ENCODE peak calls at places on chromosomes 7 and 10, in six cellular contexts. Y is Peyer's patch, G is uterus, S is OCI-LY7, L is cardiac fibroblast, Q is tibial artery. O is an unnamed sample.

GRCh38 chr7:22671177-22671879 is 55.7 kb upstream of the IL6 start:
- DNase-seq in Y (no peak), G (no peak), S (no peak), L (no peak), Q (no peak), O (no peak)

GRCh38 chr10:29257106-29257783 is 31.6 kb upstream of the LYZL1 start:
- DNase-seq in Y (no peak), G (peak; percentile 90), S (no peak), L (peak; percentile 96), Q (peak; percentile 91), O (no peak)

GRCh38 chr7:117459735-117460134 is 20.1 kb upstream of the CFTR start:
- DNase-seq in Y (no peak), G (no peak), S (no peak), L (peak; percentile 3), Q (no peak), O (no peak)

GRCh38 chr10:99520040-99520803 is 12.5 kb upstream of the NKX2-3 start:
- DNase-seq in Y (no peak), G (no peak), S (no peak), L (no peak), Q (no peak), O (no peak)

GRCh38 chr7:38105874-38106483 is 72.1 kb upstream of the STARD3NL start:
- DNase-seq in Y (no peak), G (peak; percentile 16), S (peak; percentile 65), L (peak; percentile 69), Q (no peak), O (peak; percentile 64)

GRCh38 chr10:129937351-129937751 is 26.7 kb downstream of the EBF3 start:
- DNase-seq in Y (no peak), G (no peak), S (no peak), L (no peak), Q (no peak), O (no peak)

GRCh38 chr7:107700570-107700969 is 39.9 kb downstream of the SLC26A4 start:
- DNase-seq in Y (no peak), G (no peak), S (no peak), L (no peak), Q (no peak), O (no peak)

GRCh38 chr10:61364619-61365018 is 88.6 kb downstream of the TMEM26 start:
- DNase-seq in Y (no peak), G (no peak), S (no peak), L (no peak), Q (no peak), O (no peak)

GRCh38 chr10:48456361-48456804 is 148.5 kb downstream of the ARHGAP22 start:
- DNase-seq in Y (peak; percentile 50), G (no peak), S (no peak), L (peak; percentile 58), Q (peak; percentile 71), O (no peak)

GRCh38 chr10:14163374-14164125 is 167.2 kb downstream of the FRMD4A start:
- DNase-seq in Y (no peak), G (no peak), S (no peak), L (no peak), Q (no peak), O (no peak)

GRCh38 chr10:99834410-99834809 is 52.0 kb downstream of the ABCC2 start:
- DNase-seq in Y (no peak), G (no peak), S (no peak), L (no peak), Q (no peak), O (no peak)

GRCh38 chr7:24978837-24979469 is 1.0 kb downstream of the OSBPL3 start:
- DNase-seq in Y (peak; percentile 55), G (no peak), S (no peak), L (no peak), Q (no peak), O (peak; percentile 40)

GRCh38 chr10:15015451-15015850 is 28.3 kb upstream of the OLAH start:
- DNase-seq in Y (no peak), G (no peak), S (no peak), L (no peak), Q (no peak), O (no peak)

GRCh38 chr7:27181176-27181520 is 3.9 kb downstream of the HOXA11 start:
- DNase-seq in Y (peak; percentile 25), G (peak; percentile 51), S (no peak), L (no peak), Q (peak; percentile 24), O (no peak)

GRCh38 chr10:123962756-123963469 is 71.3 kb upstream of the CPXM2 start:
- DNase-seq in Y (no peak), G (no peak), S (no peak), L (no peak), Q (no peak), O (no peak)

GRCh38 chr10:132059760-132060508 is 5.8 kb upstream of the JAKMIP3 start:
- DNase-seq in Y (no peak), G (no peak), S (no peak), L (no peak), Q (no peak), O (no peak)

GRCh38 chr7:69256634-69257081 is 341.6 kb upstream of the AUTS2 start:
- DNase-seq in Y (peak; percentile 49), G (peak; percentile 15), S (no peak), L (no peak), Q (peak; percentile 77), O (no peak)

GRCh38 chr10:75254739-75255138 is 19.0 kb upstream of the COMTD1 start:
- DNase-seq in Y (no peak), G (no peak), S (no peak), L (no peak), Q (no peak), O (no peak)

GRCh38 chr10:7260912-7261700 is 149.7 kb downstream of the SFMBT2 start:
- DNase-seq in Y (no peak), G (no peak), S (no peak), L (peak; percentile 43), Q (no peak), O (no peak)

GRCh38 chr7:6202117-6202516 is 70.3 kb downstream of the CYTH3 start:
- DNase-seq in Y (no peak), G (no peak), S (no peak), L (no peak), Q (no peak), O (no peak)

GRCh38 chr7:88522771-88523316 is 216.2 kb upstream of the STEAP4 start:
- DNase-seq in Y (no peak), G (no peak), S (no peak), L (no peak), Q (no peak), O (no peak)

DNA sequence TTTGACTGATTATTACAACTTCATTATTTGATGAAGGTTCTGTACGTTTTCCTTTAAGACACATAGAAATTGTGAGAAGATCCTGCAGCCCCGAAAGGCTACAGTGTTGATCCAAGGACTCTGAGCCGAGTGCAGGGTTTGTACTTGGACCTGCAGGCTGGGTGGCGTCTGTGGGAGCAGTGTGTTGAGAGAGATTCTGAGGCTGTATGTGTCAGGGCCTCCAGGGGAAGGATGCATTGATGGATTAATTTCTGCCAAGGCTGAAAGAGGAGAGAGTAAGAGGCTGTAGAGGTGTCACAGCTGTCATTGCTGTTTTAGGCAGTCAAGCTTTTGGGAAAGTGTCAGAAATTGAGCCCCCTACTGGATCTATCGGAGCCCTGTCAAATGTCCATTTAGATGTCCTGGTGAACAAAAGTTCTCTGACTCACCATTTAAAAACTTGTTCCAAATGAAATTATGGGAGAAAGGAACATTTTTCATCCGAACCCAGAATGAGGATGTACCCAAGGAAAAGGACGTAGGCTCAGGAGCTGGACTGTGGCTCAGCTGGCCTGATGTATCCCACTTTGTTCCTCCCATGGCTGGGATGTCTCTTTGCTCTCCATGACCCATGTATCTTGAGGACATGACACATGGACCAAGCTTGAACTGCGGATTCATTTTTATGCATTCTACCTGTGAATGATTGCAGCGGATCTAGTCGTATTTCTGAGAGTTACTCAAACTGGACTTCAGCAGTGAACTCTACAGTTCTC is 102.2 kb downstream of the TCF7L2 start:
- DNase-seq in Y (no peak), G (no peak), S (no peak), L (no peak), Q (no peak), O (peak; percentile 2)
- TF ChIP-seq CTCF in Y (no peak), G (no peak), S (peak; percentile 33), L (peak; percentile 30), Q (peak; percentile 20), O (peak; percentile 2)

DNA sequence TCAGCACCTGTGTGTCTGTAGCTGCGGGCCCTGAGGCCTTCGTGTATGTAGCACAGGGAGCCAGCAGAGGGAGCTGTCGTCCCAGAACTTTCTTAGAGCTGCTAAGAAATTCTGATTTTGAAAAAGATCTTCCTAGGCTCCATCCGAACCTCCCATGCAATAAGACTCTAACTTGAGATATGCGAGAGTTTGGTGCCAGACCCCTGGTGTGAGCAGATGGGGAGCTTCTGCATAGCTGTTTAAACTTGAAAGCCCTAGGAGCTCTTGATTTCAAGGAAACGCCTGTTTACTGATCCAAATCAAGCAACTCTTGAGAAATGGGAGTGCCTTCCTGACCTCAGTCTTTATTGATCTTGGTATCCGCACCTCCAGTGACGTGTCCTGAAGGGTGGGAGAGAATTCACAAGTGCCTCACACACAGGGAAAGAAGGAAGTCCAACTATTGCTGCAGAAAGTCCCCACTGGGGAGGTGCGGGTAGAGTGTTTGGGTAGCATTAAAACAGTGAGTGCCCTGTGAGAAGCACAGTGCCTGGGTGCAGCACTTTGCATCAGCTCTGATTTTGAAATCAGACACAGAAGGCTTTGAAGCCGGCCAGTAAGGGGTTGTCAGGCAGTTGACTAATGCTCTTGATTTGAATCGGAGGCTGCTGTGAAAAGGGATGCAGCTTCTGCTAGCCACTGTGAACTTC is 66.4 kb upstream of the STRIP2 start:
- DNase-seq in Y (peak; percentile 85), G (peak; percentile 69), S (peak; percentile 81), L (peak; percentile 82), Q (peak; percentile 65), O (peak; percentile 90)
- H3K4me3 ChIP-seq in Y (peak overlapping the region; percentile 3), G (no peak overlapping the region), S (no peak overlapping the region), L (no peak overlapping the region), Q (no peak overlapping the region), O (peak overlapping the region; percentile 53)

DNA sequence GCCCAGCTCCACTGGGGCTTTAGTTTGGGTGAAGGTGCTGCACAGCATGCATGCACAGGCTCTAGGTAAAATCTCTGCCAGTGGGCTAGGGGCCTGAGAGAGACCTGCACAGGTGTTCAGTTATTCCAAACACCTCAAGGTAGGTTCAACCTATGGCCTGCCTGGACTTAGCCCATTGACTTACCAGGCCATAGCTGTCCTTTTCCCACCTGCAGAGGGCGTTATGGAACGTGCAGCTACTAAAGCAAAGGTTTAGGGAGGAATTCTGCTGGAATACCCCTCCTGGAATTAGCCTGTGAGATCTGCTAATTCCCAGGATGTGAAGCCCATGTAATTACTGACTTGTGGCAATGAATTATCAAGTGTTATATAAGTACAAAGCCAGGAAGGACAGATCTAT is 3.6 kb downstream of the VWC2 start:
- DNase-seq in Y (no peak), G (no peak), S (no peak), L (no peak), Q (no peak), O (no peak)
- TF ChIP-seq CTCF in Y (no peak), G (no peak), S (peak; percentile 55), L (no peak), Q (no peak), O (peak; percentile 15)

DNA sequence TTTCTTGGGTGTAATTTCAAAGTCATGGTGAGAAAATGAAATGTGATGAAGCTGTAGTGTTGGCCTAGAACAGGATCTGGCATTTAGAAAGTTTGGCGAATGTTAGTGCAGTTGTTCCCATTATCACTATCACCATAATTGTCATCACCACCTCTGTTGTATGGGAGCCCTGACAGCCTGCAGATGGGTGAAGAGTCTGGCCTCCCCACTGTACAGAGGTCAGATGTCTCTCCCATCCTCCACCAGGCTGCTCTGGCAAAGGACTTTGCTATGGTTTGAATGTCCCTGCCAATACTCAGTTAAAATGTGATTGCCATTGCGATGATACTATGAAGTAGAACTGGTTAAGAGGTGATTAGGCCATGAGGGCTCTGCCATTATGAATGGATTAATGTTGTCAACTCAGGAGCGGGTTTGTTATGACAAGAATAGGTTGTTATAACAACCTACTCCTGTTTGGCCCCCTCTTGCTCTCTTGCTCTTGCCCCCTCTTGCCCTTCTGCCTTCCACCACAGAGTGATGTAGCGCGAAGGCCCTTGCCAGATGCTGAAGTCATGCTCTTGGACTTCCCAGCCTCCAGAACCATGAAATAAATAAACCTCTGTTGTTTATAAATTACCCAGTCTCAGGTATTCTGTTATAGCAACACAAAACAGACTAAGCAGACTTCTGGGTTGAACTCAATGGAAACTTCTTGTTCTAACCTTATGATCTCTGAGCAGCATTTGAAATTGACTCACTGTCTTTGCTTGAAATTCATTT is 90.0 kb downstream of the GRK5 start:
- DNase-seq in Y (no peak), G (no peak), S (no peak), L (peak; percentile 27), Q (no peak), O (no peak)
- H3K4me3 ChIP-seq in Y (no peak overlapping the region), G (no peak overlapping the region), S (no peak overlapping the region), L (no peak overlapping the region), Q (no peak overlapping the region), O (no peak overlapping the region)